ENCODE peak calls at places on chromosomes 12 and 14, in six cellular contexts. J is HL-60, V is neural progenitor cell, Y is right atrium auricular region, K is sigmoid colon, W is MM.1S. G is an unnamed sample.

GRCh38 chr12:112841891-112842290 is 50.3 kb downstream of the RPH3A start:
- DNase-seq in Y (no peak), K (no peak), W (no peak), V (no peak), J (no peak), G (peak)

GRCh38 chr14:90399541-90400444 is 3.0 kb downstream of the CALM1 start:
- DNase-seq in J (peak), K (peak), W (peak), Y (peak), V (peak), G (peak)

GRCh38 chr14:58809520-58809919 is 171.8 kb downstream of the DACT1 start:
- DNase-seq in J (no peak), V (no peak), Y (no peak), K (no peak), W (no peak), G (no peak)

GRCh38 chr12:14995583-14996425 is 23.0 kb downstream of the PDE6H start:
- DNase-seq in W (peak), K (no peak), Y (no peak), V (peak), J (no peak), G (peak)

GRCh38 chr14:88299865-88300264 is 23.2 kb downstream of the KCNK10 start:
- DNase-seq in V (no peak), K (no peak), Y (no peak), J (no peak), W (no peak), G (no peak)

GRCh38 chr14:50798048-50798421 is 32.9 kb downstream of the NIN start:
- DNase-seq in J (no peak), K (no peak), V (peak), W (no peak), Y (no peak), G (no peak)

GRCh38 chr14:92224348-92224954 is 98.5 kb upstream of the SLC24A4 start:
- DNase-seq in V (no peak), W (no peak), K (no peak), J (no peak), Y (no peak), G (peak)

GRCh38 chr12:131052891-131053290 is 99.2 kb downstream of the ADGRD1 start:
- DNase-seq in K (no peak), J (no peak), V (no peak), W (no peak), Y (no peak), G (no peak)

GRCh38 chr12:30823764-30824163 is 69.0 kb upstream of the CAPRIN2 start:
- DNase-seq in K (no peak), W (no peak), Y (peak), J (no peak), V (no peak), G (no peak)

GRCh38 chr12:91529829-91530228 is 347.2 kb upstream of the DCN start:
- DNase-seq in W (no peak), V (no peak), K (no peak), Y (no peak), J (no peak), G (no peak)

GRCh38 chr12:113318046-113318656 is 16.8 kb downstream of the SLC8B1 start:
- DNase-seq in Y (no peak), J (no peak), W (no peak), K (no peak), V (no peak), G (no peak)

GRCh38 chr12:102119674-102120563 is at the start of the genes NUP37 and PARPBP:
- DNase-seq in J (peak), K (peak), Y (peak), W (peak), V (peak), G (peak)

GRCh38 chr14:93510030-93510429 is 79.3 kb downstream of the UNC79 start:
- DNase-seq in J (no peak), W (no peak), Y (no peak), V (no peak), K (no peak), G (no peak)

GRCh38 chr14:30283822-30284446 is 275.0 kb upstream of the G2E3 start:
- DNase-seq in V (peak), W (peak), Y (no peak), K (no peak), J (peak), G (peak)

GRCh38 chr14:64137657-64138290 is 156.4 kb downstream of the ESR2 start:
- DNase-seq in J (no peak), V (peak), W (no peak), K (no peak), Y (no peak), G (peak)

GRCh38 chr12:3803865-3804472 is 51.1 kb upstream of the CRACR2A start:
- DNase-seq in Y (peak), J (peak), W (peak), K (peak), V (peak), G (peak)

GRCh38 chr14:64080452-64080851 is 213.7 kb downstream of the ESR2 start:
- DNase-seq in Y (no peak), W (no peak), J (no peak), V (no peak), K (no peak), G (no peak)

GRCh38 chr12:57208116-57208945 is 8.3 kb upstream of the NXPH4 start:
- DNase-seq in W (no peak), J (no peak), V (no peak), Y (no peak), K (no peak), G (no peak)

GRCh38 chr12:41663487-41664258 is 475.6 kb downstream of the PDZRN4 start:
- DNase-seq in V (peak), K (no peak), Y (no peak), W (peak), J (no peak), G (peak)

GRCh38 chr14:73463411-73463810 is 5.1 kb upstream of the NUMB start:
- DNase-seq in J (peak), Y (peak), V (no peak), W (no peak), K (peak), G (peak)

GRCh38 chr12:103626498-103626897 is 39.4 kb downstream of the STAB2 start:
- DNase-seq in V (peak), K (peak), Y (peak), J (no peak), W (no peak), G (peak)

GRCh38 chr12:75660107-75660530 is 148.7 kb upstream of the KRR1 start:
- DNase-seq in J (no peak), V (no peak), K (no peak), Y (no peak), W (no peak), G (peak)

GRCh38 chr12:120234643-120235368 is 30.7 kb downstream of the PXN start:
- DNase-seq in V (peak), J (no peak), K (peak), Y (peak), W (no peak), G (peak)

GRCh38 chr14:63986789-63987533 is 134.2 kb downstream of the SYNE2 start:
- DNase-seq in J (no peak), W (no peak), K (no peak), Y (no peak), V (no peak), G (peak)

GRCh38 chr12:10130042-10130441 is at the start of gene CLEC7A:
- DNase-seq in K (no peak), J (peak), W (peak), V (no peak), Y (no peak), G (no peak)
- TF ChIP-seq CTCF in K (no peak), J (no peak), W (no peak), V (no peak), Y (no peak), G (no peak)

DNA sequence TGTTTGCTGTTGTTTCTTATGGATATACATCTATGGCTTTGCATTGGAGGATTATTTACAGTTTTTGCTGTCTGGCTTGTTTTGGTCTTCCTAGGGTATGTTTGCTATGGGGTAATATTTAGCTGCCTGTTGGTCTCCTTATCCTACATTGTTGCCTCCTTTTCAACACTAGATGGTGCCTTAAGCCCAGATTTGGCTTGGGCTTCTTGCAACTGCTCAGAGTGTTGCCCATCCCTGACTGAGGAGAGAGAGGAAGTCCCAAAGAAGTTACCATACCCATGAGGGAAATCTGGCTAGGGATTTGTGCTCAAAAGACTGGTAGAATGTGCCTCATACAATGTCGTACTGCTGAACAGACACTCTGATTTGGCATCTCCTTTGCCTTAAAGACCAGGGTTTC is 94.6 kb upstream of the MUCL1 start:
- DNase-seq in Y (no peak), K (no peak), W (peak), V (peak), J (peak), G (peak)
- TF ChIP-seq CTCF in Y (no peak), K (no peak), W (peak), V (peak), J (no peak), G (peak)

GRCh38 chr14:69346710-69347109 is 51.4 kb downstream of the ERH start:
- DNase-seq in K (no peak), V (peak), Y (no peak), J (no peak), W (no peak), G (no peak)
- TF ChIP-seq CTCF in K (peak), V (peak), Y (peak), J (peak), W (peak), G (peak)

DNA sequence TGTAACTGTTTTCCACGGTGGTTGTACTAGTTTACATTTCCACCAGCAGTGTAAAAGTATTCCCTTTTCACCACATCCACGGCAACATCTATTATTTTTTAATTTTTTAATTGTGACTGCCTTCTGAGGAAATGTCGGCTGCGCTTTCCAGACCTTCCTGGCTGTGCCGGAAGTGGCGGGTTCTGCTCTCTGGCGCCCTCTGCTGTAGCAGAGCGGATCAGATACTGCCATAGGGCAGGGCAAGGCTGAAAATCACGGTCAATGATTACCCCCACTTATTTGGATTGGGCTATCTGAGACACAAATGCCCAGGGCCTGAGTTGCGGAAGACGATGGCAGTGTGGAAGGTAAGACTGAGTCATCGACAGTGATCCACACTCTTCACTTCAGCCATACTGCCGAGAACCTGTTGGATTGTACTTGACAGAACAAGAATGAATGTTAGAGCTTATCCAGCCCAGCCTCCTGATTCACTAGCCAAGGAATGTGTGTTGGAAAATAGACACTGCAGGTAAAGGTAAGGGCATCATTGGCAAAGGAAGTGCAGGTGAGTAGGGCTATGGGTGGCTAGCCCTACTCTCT is 124.2 kb downstream of the NTF3 start:
- DNase-seq in W (no peak), V (no peak), J (no peak), K (no peak), Y (no peak), G (no peak)
- TF ChIP-seq CTCF in W (peak), V (peak), J (peak), K (no peak), Y (no peak), G (peak)

DNA sequence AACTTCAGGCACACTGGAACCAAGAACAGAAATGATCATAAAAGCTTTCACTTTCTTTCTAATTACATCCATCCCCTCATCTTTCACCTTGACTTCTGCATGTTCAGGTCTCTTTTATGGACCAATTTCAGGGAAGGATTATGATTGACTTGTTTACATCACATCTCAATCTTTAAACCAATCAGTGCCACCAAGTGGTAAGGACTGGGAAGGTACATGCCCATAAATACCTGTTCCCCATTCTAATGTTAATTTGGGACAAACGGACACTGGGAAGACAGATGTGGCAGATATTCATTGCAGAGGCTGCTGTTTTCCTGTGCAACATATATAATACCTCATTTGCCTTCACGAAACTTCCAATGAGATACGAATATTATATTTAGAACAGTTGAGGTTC is 978.1 kb downstream of the GALC start:
- DNase-seq in Y (no peak), K (no peak), J (no peak), V (no peak), W (no peak), G (no peak)
- TF ChIP-seq CTCF in Y (no peak), K (no peak), J (no peak), V (peak), W (no peak), G (peak)

GRCh38 chr14:77130386-77130785 is 11.2 kb downstream of the ZDHHC22 start:
- DNase-seq in J (no peak), W (no peak), K (no peak), Y (peak), V (no peak), G (no peak)

GRCh38 chr14:77133718-77134338 is 7.8 kb downstream of the ZDHHC22 start:
- DNase-seq in V (peak), W (peak), K (no peak), J (peak), Y (no peak), G (peak)

GRCh38 chr14:77131206-77131605 is 10.4 kb downstream of the ZDHHC22 start:
- DNase-seq in Y (no peak), K (no peak), W (no peak), J (no peak), V (no peak), G (no peak)

GRCh38 chr14:77128414-77128891 is 13.1 kb downstream of the ZDHHC22 start:
- DNase-seq in Y (no peak), V (no peak), W (no peak), K (no peak), J (no peak), G (no peak)

DNA sequence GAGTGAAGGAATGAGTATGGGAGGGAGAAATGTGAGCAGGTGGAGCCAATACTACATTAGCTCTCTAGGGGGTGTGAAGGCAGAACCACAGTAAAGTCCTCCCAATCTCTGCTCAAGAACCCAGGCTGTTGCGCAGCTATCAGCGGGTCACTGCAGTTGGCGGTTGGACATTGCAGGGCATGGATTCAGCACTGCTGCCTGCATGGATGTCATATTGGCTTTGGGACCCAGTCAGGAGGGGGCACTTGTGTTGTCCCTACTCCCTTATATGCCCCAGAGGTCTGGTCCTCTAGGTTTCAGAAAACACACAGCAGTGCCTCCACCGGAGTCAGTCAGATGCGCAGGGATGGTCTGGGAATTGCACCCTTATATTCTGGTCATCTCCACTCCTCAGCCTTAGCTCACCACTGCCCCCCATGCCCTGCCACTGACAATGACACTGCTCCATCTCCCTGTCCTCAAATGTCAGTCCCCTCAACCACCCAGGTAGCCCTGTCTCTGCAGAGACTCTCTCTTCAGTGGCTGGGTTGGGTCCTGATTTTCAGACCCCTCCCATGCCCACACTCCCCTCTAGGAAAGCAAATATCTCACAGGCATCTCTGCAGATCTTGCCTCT is 9.6 kb downstream of the ZDHHC22 start:
- DNase-seq in V (no peak), K (no peak), J (no peak), Y (no peak), W (no peak), G (no peak)
- TF ChIP-seq CTCF in V (peak), K (no peak), J (no peak), Y (no peak), W (no peak), G (no peak)

GRCh38 chr12:47946413-47947107 is 16.8 kb upstream of the TMEM106C start:
- DNase-seq in J (peak), K (peak), Y (no peak), V (no peak), W (no peak), G (peak)
- TF ChIP-seq CTCF in J (no peak), K (no peak), Y (no peak), V (no peak), W (no peak), G (no peak)

DNA sequence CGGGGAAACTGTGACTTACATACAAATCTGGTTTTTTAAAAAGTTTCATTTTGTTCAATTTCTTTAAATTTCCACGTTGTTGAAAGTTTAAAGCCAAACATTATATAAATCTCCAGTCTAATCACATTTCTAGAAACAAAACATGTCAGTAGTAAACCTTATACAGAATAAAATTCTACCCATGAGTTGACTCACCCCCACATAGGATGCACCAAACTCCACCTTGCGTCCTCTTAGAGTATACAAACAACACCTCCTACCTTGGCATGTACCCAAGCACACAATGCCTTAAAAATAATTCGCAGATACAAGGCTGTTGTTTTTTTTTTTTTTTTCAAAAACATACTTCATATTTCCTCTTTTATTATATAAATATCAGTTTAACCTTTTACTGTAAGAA is 3.4 kb downstream of the FBXL14 start:
- DNase-seq in Y (no peak), V (peak), W (peak), J (no peak), K (no peak), G (no peak)
- TF ChIP-seq CTCF in Y (no peak), V (peak), W (no peak), J (no peak), K (no peak), G (peak)

G was measured in AG10803.